ENCODE peak calls at places on chromosomes 13 and 19, in seven cellular contexts. D is kidney; C is AG04450; P is frontal cortex; Z is hypothalamus; N is T-helper 1 cell; Y is stimulated activated CD4-positive, alpha-beta T cell treated with anti-CD3 and anti-CD28 coated beads, Interleukin-2, amount 100 ng/mL, for 4 hours. V is an unnamed sample.

GRCh38 chr13:99703908-99704307 is 202.6 kb downstream of the TM9SF2 start:
- DNase-seq in D (no peak), C (no peak), P (no peak), Z (no peak), N (no peak), Y (no peak), V (no peak)

GRCh38 chr19:39923862-39924261 is 10.6 kb downstream of the FCGBP start:
- DNase-seq in D (no peak), C (no peak), P (no peak), Z (no peak), N (no peak), Y (no peak), V (no peak)

GRCh38 chr13:98959299-98959698 is 18.6 kb downstream of the DOCK9 start:
- DNase-seq in D (no peak), C (no peak), P (no peak), Z (no peak), N (no peak), Y (no peak), V (peak; percentile 53)

GRCh38 chr19:33365676-33366075 is 7.8 kb upstream of the CEBPG start:
- DNase-seq in D (no peak), C (no peak), P (no peak), Z (no peak), N (no peak), Y (no peak), V (no peak)

GRCh38 chr13:98827449-98827848 is 75.0 kb upstream of the SLC15A1 start:
- DNase-seq in D (no peak), C (no peak), P (no peak), Z (no peak), N (no peak), Y (no peak), V (no peak)

GRCh38 chr13:113073942-113074341 is 31.6 kb upstream of the F7 start:
- DNase-seq in D (peak; percentile 44), C (no peak), P (no peak), Z (no peak), N (no peak), Y (no peak), V (no peak)

GRCh38 chr19:5697022-5697889 is 7.2 kb downstream of the RPL36 start:
- DNase-seq in D (no peak), C (no peak), P (no peak), Z (no peak), N (no peak), Y (no peak), V (no peak)

GRCh38 chr19:53870485-53870844 is 2.8 kb downstream of the MYADM start:
- DNase-seq in D (no peak), C (no peak), P (peak; percentile 22), Z (no peak), N (no peak), Y (no peak), V (no peak)

GRCh38 chr19:48271531-48272151 is 1.8 kb downstream of the ZNF114 start:
- DNase-seq in D (peak; percentile 79), C (no peak), P (peak; percentile 29), Z (no peak), N (no peak), Y (no peak), V (no peak)

GRCh38 chr19:35404879-35405622 is 34.2 kb downstream of the GPR42 start:
- DNase-seq in D (no peak), C (peak; percentile 16), P (peak; percentile 25), Z (no peak), N (peak; percentile 43), Y (no peak), V (no peak)

GRCh38 chr13:40381935-40382764 is 284.3 kb downstream of the FOXO1 start:
- DNase-seq in D (no peak), C (no peak), P (no peak), Z (no peak), N (no peak), Y (no peak), V (no peak)

GRCh38 chr13:37797606-37798005 is 72.0 kb downstream of the TRPC4 start:
- DNase-seq in D (no peak), C (no peak), P (no peak), Z (no peak), N (no peak), Y (no peak), V (no peak)

GRCh38 chr19:17455711-17456123 is 5.0 kb downstream of the NXNL1 start:
- DNase-seq in D (peak; percentile 75), C (no peak), P (no peak), Z (no peak), N (no peak), Y (no peak), V (no peak)

GRCh38 chr19:40588926-40589569 is 12.1 kb upstream of the LTBP4 start:
- DNase-seq in D (no peak), C (no peak), P (no peak), Z (no peak), N (no peak), Y (no peak), V (no peak)

GRCh38 chr13:105679832-105680231 is 855.6 kb downstream of the EFNB2 start:
- DNase-seq in D (no peak), C (no peak), P (no peak), Z (no peak), N (no peak), Y (no peak), V (no peak)

GRCh38 chr19:36032251-36033104 is at the start of gene CLIP3:
- DNase-seq in D (peak; percentile 88), C (peak; percentile 32), P (peak; percentile 96), Z (peak; percentile 48), N (no peak), Y (peak; percentile 41), V (peak; percentile 80)

GRCh38 chr19:48480476-48481190 is 11.5 kb downstream of the CYTH2 start:
- DNase-seq in D (no peak), C (no peak), P (peak; percentile 70), Z (no peak), N (peak; percentile 59), Y (no peak), V (no peak)

GRCh38 chr19:8449830-8450229 is 5.1 kb downstream of the HNRNPM start:
- DNase-seq in D (no peak), C (no peak), P (no peak), Z (no peak), N (no peak), Y (no peak), V (no peak)

GRCh38 chr13:21542563-21542962 is 61.4 kb downstream of the MICU2 start:
- DNase-seq in D (no peak), C (no peak), P (no peak), Z (no peak), N (no peak), Y (no peak), V (no peak)

GRCh38 chr13:40595693-40596092 is 70.7 kb downstream of the FOXO1 start:
- DNase-seq in D (no peak), C (no peak), P (no peak), Z (no peak), N (no peak), Y (no peak), V (no peak)

GRCh38 chr19:36067681-36068080 is 13.0 kb downstream of the WDR62 start:
- DNase-seq in D (no peak), C (no peak), P (no peak), Z (no peak), N (no peak), Y (no peak), V (no peak)

GRCh38 chr19:42596391-42597071 is 1.8 kb upstream of the CEACAM8 start:
- DNase-seq in D (peak; percentile 69), C (no peak), P (peak; percentile 38), Z (no peak), N (peak; percentile 12), Y (peak; percentile 10), V (peak; percentile 53)

GRCh38 chr13:26881154-26881553 is 120.6 kb upstream of the GPR12 start:
- DNase-seq in D (no peak), C (peak; percentile 3), P (no peak), Z (no peak), N (no peak), Y (no peak), V (no peak)

GRCh38 chr19:13012690-13013608 is 17.7 kb downstream of the NFIX start:
- DNase-seq in D (peak; percentile 91), C (no peak), P (peak; percentile 73), Z (no peak), N (peak; percentile 32), Y (no peak), V (peak; percentile 50)

GRCh38 chr19:3788991-3789778 is 3.0 kb upstream of the MATK start:
- DNase-seq in D (peak; percentile 50), C (no peak), P (no peak), Z (no peak), N (no peak), Y (no peak), V (no peak)

GRCh38 chr13:114141261-114141996 is 9.0 kb upstream of the RASA3 start:
- DNase-seq in D (peak; percentile 28), C (no peak), P (no peak), Z (no peak), N (no peak), Y (no peak), V (no peak)

GRCh38 chr19:40933025-40933424 is 51.0 kb upstream of the CYP2A7 start:
- DNase-seq in D (no peak), C (no peak), P (no peak), Z (no peak), N (no peak), Y (no peak), V (peak; percentile 46)

GRCh38 chr13:104318121-104318520 is 1251.9 kb upstream of the SLC10A2 start:
- DNase-seq in D (no peak), C (no peak), P (peak; percentile 6), Z (no peak), N (no peak), Y (no peak), V (peak; percentile 49)

GRCh38 chr13:88288326-88288725 is 617.2 kb downstream of the SLITRK5 start:
- DNase-seq in D (no peak), C (no peak), P (no peak), Z (no peak), N (no peak), Y (no peak), V (no peak)

GRCh38 chr13:40271511-40271910 is 394.9 kb downstream of the FOXO1 start:
- DNase-seq in D (no peak), C (no peak), P (no peak), Z (no peak), N (no peak), Y (no peak), V (no peak)

GRCh38 chr13:57627663-57628062 is 3.9 kb upstream of the PCDH17 start:
- DNase-seq in D (no peak), C (no peak), P (no peak), Z (no peak), N (peak; percentile 7), Y (no peak), V (no peak)

GRCh38 chr19:30228726-30229523 is 143.3 kb upstream of the ZNF536 start:
- DNase-seq in D (no peak), C (no peak), P (peak; percentile 35), Z (no peak), N (no peak), Y (no peak), V (peak; percentile 16)

GRCh38 chr19:30178721-30179402 is 193.3 kb upstream of the ZNF536 start:
- DNase-seq in D (no peak), C (no peak), P (no peak), Z (no peak), N (no peak), Y (no peak), V (no peak)

GRCh38 chr19:44800461-44800860 is 8.4 kb upstream of the BCAM start:
- DNase-seq in D (peak; percentile 94), C (peak; percentile 33), P (peak; percentile 87), Z (peak; percentile 26), N (peak; percentile 75), Y (peak; percentile 70), V (peak; percentile 91)

GRCh38 chr19:10551698-10552301 is 8.1 kb downstream of the ATG4D start:
- DNase-seq in D (no peak), C (no peak), P (no peak), Z (no peak), N (peak; percentile 50), Y (no peak), V (peak; percentile 45)

GRCh38 chr13:110774490-110774889 is 61.0 kb downstream of the ING1 start:
- DNase-seq in D (no peak), C (no peak), P (no peak), Z (no peak), N (no peak), Y (no peak), V (no peak)

GRCh38 chr19:42132851-42133528 is 744 bp upstream of the POU2F2 start:
- DNase-seq in D (peak; percentile 89), C (no peak), P (peak; percentile 95), Z (peak; percentile 44), N (peak; percentile 80), Y (peak; percentile 75), V (peak; percentile 65)

GRCh38 chr13:109412232-109412935 is 374.0 kb downstream of the IRS2 start:
- DNase-seq in D (no peak), C (no peak), P (peak; percentile 22), Z (peak; percentile 8), N (no peak), Y (no peak), V (peak; percentile 97)